ENCODE peak calls at places on chromosome 12, in nine cellular contexts. I is uterus, J is upper lobe of left lung, W is adrenal gland, V is body of pancreas, C is esophagus muscularis mucosa, X is gastrocnemius medialis, R is right lobe of liver, Z is thyroid gland. O is an unnamed sample. For H3K4me1, the result is how much of the 10 kb centered on the place peaks cover.

GRCh38 chr12:1851126-1851791 is 30.9 kb downstream of the LRTM2 start:
- DNase-seq in Z (no peak), I (no peak), J (no peak), X (no peak), W (no peak), C (no peak), V (no peak), R (no peak), O (no peak)

GRCh38 chr12:99004799-99005474 is 359.8 kb downstream of the APAF1 start:
- DNase-seq in C (no peak), J (peak), Z (no peak), V (no peak), X (no peak), W (no peak), I (no peak), R (no peak), O (no peak)

GRCh38 chr12:114681149-114681849 is 2.7 kb downstream of the TBX3 start:
- DNase-seq in R (no peak), J (no peak), I (no peak), Z (no peak), X (no peak), V (no peak), W (no peak), C (no peak), O (no peak)

GRCh38 chr12:57868870-57869609 is 22.5 kb upstream of the CTDSP2 start:
- DNase-seq in V (no peak), R (no peak), C (no peak), W (peak), Z (no peak), X (peak), J (peak), I (peak), O (no peak)

GRCh38 chr12:70719672-70720420 is 82.6 kb upstream of the PTPRB start:
- DNase-seq in C (no peak), Z (peak), W (peak), V (peak), I (no peak), R (no peak), X (no peak), J (no peak), O (no peak)

GRCh38 chr12:98725481-98726247 is 80.6 kb downstream of the APAF1 start:
- DNase-seq in R (no peak), W (peak), Z (peak), C (no peak), V (peak), X (no peak), I (peak), J (no peak), O (no peak)

GRCh38 chr12:115185529-115185928 is 501.6 kb upstream of the TBX3 start:
- DNase-seq in R (no peak), I (no peak), W (no peak), Z (no peak), V (no peak), C (no peak), J (no peak), X (no peak), O (no peak)

GRCh38 chr12:114625294-114625851 is 58.6 kb downstream of the TBX3 start:
- DNase-seq in J (no peak), C (no peak), X (no peak), R (no peak), I (peak), Z (peak), W (peak), V (peak), O (no peak)

GRCh38 chr12:118853634-118854033 is 127.7 kb upstream of the SRRM4 start:
- DNase-seq in J (no peak), R (no peak), C (no peak), X (no peak), Z (no peak), V (no peak), W (no peak), I (no peak), O (no peak)

GRCh38 chr12:107349008-107349747 is 255.8 kb upstream of the CRY1 start:
- DNase-seq in J (no peak), X (no peak), C (no peak), I (no peak), V (peak), Z (peak), W (no peak), R (no peak), O (no peak)

GRCh38 chr12:126464157-126464556 is 1398.9 kb downstream of the AACS start:
- DNase-seq in R (no peak), V (no peak), W (no peak), C (peak), J (no peak), X (no peak), I (no peak), Z (no peak), O (no peak)

GRCh38 chr12:111753144-111753881 is 13.4 kb upstream of the ALDH2 start:
- DNase-seq in Z (peak), R (peak), X (no peak), W (peak), V (peak), C (no peak), I (peak), J (peak), O (no peak)

GRCh38 chr12:58977476-58977875 is 57.2 kb upstream of the LRIG3 start:
- DNase-seq in C (no peak), Z (peak), J (no peak), I (no peak), W (no peak), X (no peak), R (no peak), V (no peak), O (no peak)

GRCh38 chr12:107328442-107329133 is 235.2 kb upstream of the CRY1 start:
- DNase-seq in C (no peak), X (no peak), I (no peak), V (no peak), J (no peak), Z (no peak), W (no peak), R (no peak), O (no peak)

GRCh38 chr12:28872654-28873268 is 276.3 kb upstream of the FAR2 start:
- DNase-seq in C (no peak), W (peak), J (no peak), I (peak), R (no peak), X (no peak), Z (peak), V (peak), O (no peak)

GRCh38 chr12:88336071-88336768 is 194.1 kb downstream of the TMTC3 start:
- DNase-seq in Z (no peak), R (no peak), V (no peak), W (no peak), C (no peak), I (no peak), X (no peak), J (no peak), O (no peak)

GRCh38 chr12:49791156-49791555 is 37.1 kb downstream of the NCKAP5L start:
- DNase-seq in X (no peak), V (no peak), J (peak), Z (no peak), I (no peak), W (no peak), C (no peak), R (no peak), O (no peak)

GRCh38 chr12:66072135-66072534 is 58.4 kb downstream of the LLPH start:
- DNase-seq in V (no peak), W (no peak), R (no peak), Z (no peak), X (no peak), I (no peak), J (no peak), C (no peak), O (no peak)

GRCh38 chr12:119302334-119303132 is 32.0 kb upstream of the CCDC60 start:
- DNase-seq in R (no peak), I (no peak), Z (no peak), W (no peak), V (no peak), J (no peak), C (no peak), X (no peak), O (no peak)

GRCh38 chr12:14716848-14717444 is 20.5 kb upstream of the GUCY2C start:
- DNase-seq in I (no peak), J (no peak), X (no peak), V (peak), R (no peak), C (no peak), W (peak), Z (peak), O (no peak)

GRCh38 chr12:8088574-8088973 is 6.5 kb downstream of the NECAP1 start:
- DNase-seq in W (no peak), X (no peak), I (no peak), R (no peak), C (no peak), J (no peak), V (no peak), Z (no peak), O (no peak)

GRCh38 chr12:53060721-53061276 is 10.9 kb downstream of the TNS2 start:
- DNase-seq in V (peak), C (no peak), R (peak), J (peak), I (peak), Z (peak), W (peak), X (no peak), O (no peak)

GRCh38 chr12:117850048-117850447 is 118.7 kb downstream of the KSR2 start:
- DNase-seq in X (no peak), R (no peak), W (no peak), I (no peak), V (peak), Z (peak), J (no peak), C (no peak), O (no peak)

GRCh38 chr12:32198555-32198954 is 91.9 kb downstream of the BICD1 start:
- DNase-seq in R (no peak), J (no peak), X (no peak), V (no peak), W (no peak), Z (no peak), C (no peak), I (no peak), O (no peak)

GRCh38 chr12:56029166-56029519 is 8.3 kb downstream of the IKZF4 start:
- DNase-seq in I (no peak), C (no peak), Z (no peak), V (no peak), R (no peak), X (no peak), W (peak), J (no peak), O (no peak)

GRCh38 chr12:48037267-48037915 is 33.1 kb upstream of the COL2A1 start:
- DNase-seq in X (no peak), J (no peak), W (no peak), R (no peak), Z (peak), V (no peak), C (no peak), I (no peak), O (no peak)

GRCh38 chr12:124566181-124567034 is 1.0 kb downstream of the NCOR2 start:
- DNase-seq in C (peak), I (peak), R (peak), V (peak), X (peak), W (peak), Z (peak), J (peak), O (no peak)

DNA sequence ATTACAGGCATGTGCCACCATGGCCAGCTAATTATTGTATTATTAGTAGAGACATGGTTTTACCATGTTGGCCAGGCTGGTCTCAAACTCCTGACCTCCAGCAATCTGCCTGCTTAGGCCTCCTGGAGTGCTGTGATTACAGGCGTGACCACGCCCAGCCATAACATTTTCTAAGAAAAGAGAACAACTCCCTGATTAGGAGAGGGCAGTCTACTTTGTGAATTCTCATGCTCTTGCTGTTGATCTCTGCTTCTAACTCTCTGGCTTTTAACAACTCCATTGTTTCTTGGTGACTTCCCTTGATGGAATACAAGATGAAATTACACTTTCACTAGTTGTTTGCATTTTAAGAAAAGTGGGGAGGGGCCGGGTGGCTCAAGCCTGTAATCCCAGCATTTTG is 33.6 kb downstream of the SSH1 start:
- DNase-seq in C (no peak), R (no peak), V (no peak), W (no peak), J (no peak), X (no peak), I (no peak), Z (no peak), O (no peak)
- H3K4me1 ChIP-seq in C (half or more), R (under half), V (under half), W (under half), J (half or more), X (half or more), I (under half), Z (half or more), O (half or more)

GRCh38 chr12:51822261-51822616 is 26.3 kb downstream of the FIGNL2 start:
- DNase-seq in J (no peak), C (no peak), X (no peak), R (no peak), Z (no peak), I (no peak), W (no peak), V (no peak), O (no peak)

GRCh38 chr12:51819851-51820720 is 28.4 kb downstream of the FIGNL2 start:
- DNase-seq in V (peak), C (no peak), R (peak), Z (peak), X (no peak), J (no peak), W (no peak), I (peak), O (no peak)

GRCh38 chr12:51822956-51823355 is 25.6 kb downstream of the FIGNL2 start:
- DNase-seq in V (no peak), J (no peak), X (no peak), Z (no peak), W (no peak), I (no peak), R (no peak), C (no peak), O (no peak)

GRCh38 chr12:51821423-51822260 is 26.9 kb downstream of the FIGNL2 start:
- DNase-seq in W (no peak), X (no peak), R (no peak), I (no peak), V (peak), J (peak), Z (peak), C (no peak), O (no peak)

GRCh38 chr12:51820721-51821422 is 27.6 kb downstream of the FIGNL2 start:
- DNase-seq in R (peak), Z (peak), W (no peak), V (peak), J (peak), X (no peak), I (peak), C (no peak), O (no peak)
- TF ChIP-seq POLR2A in R (peak), Z (peak), W (peak), V (no peak), J (no peak), X (no peak), I (no peak), C (no peak), O (no peak)

GRCh38 chr12:68622250-68622649 is 11.6 kb downstream of the RAP1B start:
- DNase-seq in W (no peak), J (no peak), X (no peak), V (no peak), C (no peak), I (no peak), R (no peak), Z (no peak), O (no peak)

GRCh38 chr12:68623059-68623458 is 12.4 kb downstream of the RAP1B start:
- DNase-seq in R (no peak), Z (no peak), X (no peak), W (no peak), C (no peak), V (no peak), I (no peak), J (no peak), O (no peak)

GRCh38 chr12:68619541-68619940 is 8.8 kb downstream of the RAP1B start:
- DNase-seq in V (no peak), J (no peak), W (no peak), X (no peak), C (no peak), I (no peak), Z (no peak), R (no peak), O (no peak)

GRCh38 chr12:68620528-68620927 is 9.8 kb downstream of the RAP1B start:
- DNase-seq in J (no peak), V (no peak), X (no peak), W (no peak), I (no peak), Z (no peak), R (no peak), C (no peak), O (no peak)

DNA sequence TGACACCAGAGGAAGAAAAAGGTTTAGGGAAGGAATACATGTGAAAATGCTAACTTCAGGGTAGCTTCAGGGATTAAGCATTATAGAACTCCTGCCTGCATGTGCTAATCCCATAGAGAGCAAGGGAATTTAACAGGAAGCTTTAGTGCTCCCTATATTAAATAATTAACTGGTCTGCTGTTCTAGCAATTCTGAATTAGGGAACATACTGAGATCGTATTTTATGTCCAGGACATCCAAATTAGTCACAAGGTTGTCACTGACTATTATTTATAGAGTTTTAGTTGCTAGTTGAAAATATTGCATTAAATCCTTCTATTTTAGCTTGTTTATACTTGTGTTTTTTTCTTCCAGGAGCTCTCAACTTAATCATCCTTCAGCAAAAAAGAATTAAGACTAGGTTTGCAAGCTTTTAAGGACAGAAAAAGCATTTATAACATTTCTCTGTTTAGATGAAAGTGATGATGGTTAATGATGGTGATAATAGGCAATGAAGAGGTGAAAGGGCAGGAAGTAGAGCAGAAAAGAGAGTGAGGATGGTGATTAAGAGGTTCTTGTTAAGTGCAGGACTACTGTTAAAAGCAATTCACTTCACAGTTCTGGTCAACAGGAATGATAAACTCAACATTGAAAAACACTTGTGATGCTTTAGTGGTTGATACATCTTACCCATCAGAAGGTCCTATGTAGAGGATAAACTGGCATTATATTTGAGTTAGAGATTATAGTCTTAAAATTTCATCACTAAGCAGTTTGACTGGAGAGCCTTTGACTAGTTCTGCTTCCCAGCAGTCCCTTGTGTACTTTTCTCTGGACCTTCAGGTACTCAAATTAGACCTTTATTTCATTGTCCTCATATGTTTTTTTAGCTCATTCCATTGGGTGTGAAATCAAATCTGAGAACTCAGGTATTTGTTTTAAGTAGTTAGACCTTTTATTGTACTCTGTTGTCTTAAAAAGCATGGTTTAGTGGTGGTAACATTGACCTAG is 10.7 kb downstream of the RAP1B start:
- DNase-seq in C (no peak), Z (no peak), V (no peak), J (no peak), X (no peak), W (no peak), R (no peak), I (no peak), O (no peak)
- H3K4me1 ChIP-seq in C (half or more), Z (under half), V (half or more), J (half or more), X (half or more), W (half or more), R (under half), I (under half), O (half or more)

DNA sequence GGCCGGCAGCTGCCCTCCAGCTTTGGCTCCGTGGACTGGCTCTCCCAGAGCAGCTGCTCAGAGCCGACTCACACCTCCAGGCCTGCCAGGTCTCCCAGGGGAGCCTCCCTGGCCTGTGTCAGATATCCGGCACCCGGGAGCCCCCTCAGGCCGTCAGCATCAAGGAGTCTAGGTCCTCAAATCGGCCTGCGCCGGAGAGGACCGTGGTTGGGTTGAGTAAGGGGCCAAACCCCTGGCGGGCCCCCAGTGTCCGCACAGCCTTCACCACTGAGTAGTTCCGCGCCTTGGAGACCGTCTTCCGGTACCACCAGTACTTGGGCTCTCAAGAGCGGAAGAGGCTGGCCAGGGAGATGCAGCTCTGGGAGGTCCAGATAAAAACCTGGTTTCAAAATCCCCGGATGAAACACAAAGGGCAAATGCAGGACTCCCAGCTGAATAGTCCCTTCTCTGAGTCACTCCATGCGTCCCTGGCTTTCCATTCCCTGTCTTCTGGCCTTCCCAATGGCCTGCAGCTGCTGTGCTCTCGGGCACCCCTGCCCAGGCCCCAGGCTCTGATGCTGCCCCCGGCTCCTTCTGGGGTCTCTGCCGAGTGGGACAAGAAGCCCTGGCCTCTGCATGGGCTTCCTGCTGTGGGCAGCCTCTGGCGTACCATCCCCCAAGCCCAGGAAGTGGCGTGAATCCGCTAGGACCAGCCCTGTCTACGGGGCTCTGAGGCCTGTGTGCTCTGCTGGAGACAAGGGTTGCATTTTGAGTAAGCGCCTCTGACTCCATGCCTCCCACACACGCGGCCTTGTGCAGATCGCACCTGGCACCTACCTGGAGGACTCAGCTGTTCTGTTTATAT is 245.1 kb upstream of the ATXN7L3B start:
- DNase-seq in C (no peak), I (no peak), R (peak), Z (no peak), J (peak), W (no peak), V (no peak), X (no peak), O (no peak)
- TF ChIP-seq POLR2A in C (no peak), I (no peak), R (no peak), Z (no peak), J (no peak), W (no peak), V (no peak), X (no peak), O (no peak)

DNA sequence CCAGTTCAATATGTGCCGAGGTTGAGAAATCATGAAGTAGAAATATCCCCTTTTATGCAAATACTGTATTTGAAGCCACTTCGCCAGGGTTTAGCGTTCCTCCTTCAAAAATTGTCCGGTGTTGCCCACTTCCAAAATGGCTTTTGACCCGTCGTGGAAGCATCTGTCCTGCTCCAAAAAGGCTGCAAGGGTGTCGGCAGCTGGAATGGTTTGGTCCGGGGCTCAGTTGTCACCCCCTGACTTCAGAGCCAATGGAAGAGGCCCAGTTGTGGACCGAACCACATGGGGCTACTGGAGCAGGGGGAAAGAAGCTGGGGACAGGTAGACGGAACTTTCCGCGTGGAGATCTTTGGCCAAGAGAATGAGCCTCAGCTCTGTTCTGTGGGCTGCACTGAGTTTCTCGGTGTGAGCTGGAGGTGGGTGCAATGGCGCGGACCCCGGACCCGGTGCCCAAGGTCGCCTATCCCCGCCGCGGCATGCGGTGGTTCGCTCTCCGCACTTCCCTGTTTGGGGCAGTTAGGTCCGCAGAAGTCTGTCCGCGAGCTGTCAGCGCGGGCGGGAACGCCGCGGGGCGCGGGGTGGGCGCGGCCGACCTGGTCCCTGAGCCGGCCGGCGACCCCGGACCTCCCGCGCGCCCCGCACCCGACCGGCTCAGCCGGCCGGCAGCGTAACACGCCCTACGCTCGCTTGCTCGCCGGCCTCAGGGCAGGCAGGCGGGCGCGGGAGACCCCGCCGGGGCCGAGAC is at the start of gene ANKRD13A:
- DNase-seq in C (peak), R (peak), I (peak), X (peak), Z (peak), W (peak), J (peak), V (peak), O (peak)
- H3K4me1 ChIP-seq in C (half or more), R (under half), I (under half), X (under half), Z (half or more), W (under half), J (under half), V (under half), O (half or more)